ENCODE peak calls at places on chromosomes 1 and 21, in four cellular contexts. One of them, this sample, is unnamed. For H3K27me3, the result is how much of the 10 kb centered on the place peaks cover.

GRCh38 chr21:39972976-39973375 is 105.7 kb downstream of the PCP4 start:
- DNase-seq in NT2/D1: no peak
- DNase-seq in tibial artery: no peak
- DNase-seq in GM06990: no peak
- DNase-seq in this sample: no peak

GRCh38 chr1:101506541-101507164 is 269.8 kb downstream of the S1PR1 start:
- DNase-seq in NT2/D1: peak
- DNase-seq in tibial artery: no peak
- DNase-seq in GM06990: peak
- DNase-seq in this sample: no peak

GRCh38 chr1:18549896-18550295 is 69.2 kb downstream of the KLHDC7A start:
- DNase-seq in NT2/D1: no peak
- DNase-seq in tibial artery: no peak
- DNase-seq in GM06990: no peak
- DNase-seq in this sample: no peak

GRCh38 chr1:40936878-40937484 is 42.5 kb upstream of the CTPS1 start:
- DNase-seq in NT2/D1: no peak
- DNase-seq in tibial artery: peak
- DNase-seq in GM06990: no peak
- DNase-seq in this sample: no peak

GRCh38 chr1:99004270-99005141 is at the start of gene PLPPR5:
- DNase-seq in NT2/D1: no peak
- DNase-seq in tibial artery: no peak
- DNase-seq in GM06990: no peak
- DNase-seq in this sample: no peak

GRCh38 chr1:177953549-177953948 is 16.3 kb downstream of the SEC16B start:
- DNase-seq in NT2/D1: no peak
- DNase-seq in tibial artery: no peak
- DNase-seq in GM06990: no peak
- DNase-seq in this sample: no peak

GRCh38 chr1:44707959-44708831 is 22.8 kb downstream of the RNU5D-1 start:
- DNase-seq in NT2/D1: no peak
- DNase-seq in tibial artery: peak
- DNase-seq in GM06990: no peak
- DNase-seq in this sample: no peak

GRCh38 chr1:26274801-26275425 is 5.0 kb upstream of the SH3BGRL3 start:
- DNase-seq in NT2/D1: no peak
- DNase-seq in tibial artery: no peak
- DNase-seq in GM06990: no peak
- DNase-seq in this sample: peak

GRCh38 chr1:228964178-228964819 is 229.0 kb downstream of the RHOU start:
- DNase-seq in NT2/D1: no peak
- DNase-seq in tibial artery: no peak
- DNase-seq in GM06990: no peak
- DNase-seq in this sample: no peak

GRCh38 chr1:206002833-206003532 is at the start of gene RAB7B:
- DNase-seq in NT2/D1: no peak
- DNase-seq in tibial artery: peak
- DNase-seq in GM06990: no peak
- DNase-seq in this sample: peak

GRCh38 chr1:236066828-236067386 is 2.0 kb upstream of the NID1 start:
- DNase-seq in NT2/D1: no peak
- DNase-seq in tibial artery: peak
- DNase-seq in GM06990: peak
- DNase-seq in this sample: peak

GRCh38 chr1:15728937-15729657 is 7.0 kb upstream of the SLC25A34 start:
- DNase-seq in NT2/D1: no peak
- DNase-seq in tibial artery: no peak
- DNase-seq in GM06990: no peak
- DNase-seq in this sample: no peak

GRCh38 chr1:236762410-236762809 is 32.7 kb upstream of the MTR start:
- DNase-seq in NT2/D1: no peak
- DNase-seq in tibial artery: no peak
- DNase-seq in GM06990: no peak
- DNase-seq in this sample: no peak

GRCh38 chr1:184970691-184971161 is 3.6 kb downstream of the NIBAN1 start:
- DNase-seq in NT2/D1: no peak
- DNase-seq in tibial artery: no peak
- DNase-seq in GM06990: no peak
- DNase-seq in this sample: no peak

GRCh38 chr1:196259291-196259690 is 348.9 kb downstream of the KCNT2 start:
- DNase-seq in NT2/D1: no peak
- DNase-seq in tibial artery: no peak
- DNase-seq in GM06990: no peak
- DNase-seq in this sample: no peak

GRCh38 chr21:14773777-14774345 is 227.7 kb upstream of the SAMSN1 start:
- DNase-seq in NT2/D1: peak
- DNase-seq in tibial artery: no peak
- DNase-seq in GM06990: no peak
- DNase-seq in this sample: peak

GRCh38 chr1:79849388-79849787 is 842.9 kb upstream of the ADGRL4 start:
- DNase-seq in NT2/D1: no peak
- DNase-seq in tibial artery: no peak
- DNase-seq in GM06990: no peak
- DNase-seq in this sample: no peak

GRCh38 chr1:204285438-204286322 is 71.9 kb upstream of the GOLT1A start:
- DNase-seq in NT2/D1: no peak
- DNase-seq in tibial artery: no peak
- DNase-seq in GM06990: no peak
- DNase-seq in this sample: no peak

GRCh38 chr1:174005032-174005431 is 17.1 kb downstream of the RC3H1 start:
- DNase-seq in NT2/D1: no peak
- DNase-seq in tibial artery: no peak
- DNase-seq in GM06990: peak
- DNase-seq in this sample: no peak

GRCh38 chr1:171606402-171606941 is 15.6 kb upstream of the MYOCOS start:
- DNase-seq in NT2/D1: no peak
- DNase-seq in tibial artery: no peak
- DNase-seq in GM06990: no peak
- DNase-seq in this sample: no peak

GRCh38 chr1:218866507-218866906 is 307.2 kb upstream of the LYPLAL1 start:
- DNase-seq in NT2/D1: no peak
- DNase-seq in tibial artery: no peak
- DNase-seq in GM06990: no peak
- DNase-seq in this sample: no peak

GRCh38 chr1:216190438-216190837 is 232.8 kb downstream of the USH2A start:
- DNase-seq in NT2/D1: no peak
- DNase-seq in tibial artery: no peak
- DNase-seq in GM06990: no peak
- DNase-seq in this sample: no peak

GRCh38 chr1:161199506-161200119 is 759 bp upstream of the ADAMTS4 start:
- DNase-seq in NT2/D1: no peak
- DNase-seq in tibial artery: no peak
- DNase-seq in GM06990: no peak
- DNase-seq in this sample: no peak

GRCh38 chr1:65025794-65026193 is 59.4 kb upstream of the JAK1 start:
- DNase-seq in NT2/D1: no peak
- DNase-seq in tibial artery: no peak
- DNase-seq in GM06990: no peak
- DNase-seq in this sample: no peak

DNA sequence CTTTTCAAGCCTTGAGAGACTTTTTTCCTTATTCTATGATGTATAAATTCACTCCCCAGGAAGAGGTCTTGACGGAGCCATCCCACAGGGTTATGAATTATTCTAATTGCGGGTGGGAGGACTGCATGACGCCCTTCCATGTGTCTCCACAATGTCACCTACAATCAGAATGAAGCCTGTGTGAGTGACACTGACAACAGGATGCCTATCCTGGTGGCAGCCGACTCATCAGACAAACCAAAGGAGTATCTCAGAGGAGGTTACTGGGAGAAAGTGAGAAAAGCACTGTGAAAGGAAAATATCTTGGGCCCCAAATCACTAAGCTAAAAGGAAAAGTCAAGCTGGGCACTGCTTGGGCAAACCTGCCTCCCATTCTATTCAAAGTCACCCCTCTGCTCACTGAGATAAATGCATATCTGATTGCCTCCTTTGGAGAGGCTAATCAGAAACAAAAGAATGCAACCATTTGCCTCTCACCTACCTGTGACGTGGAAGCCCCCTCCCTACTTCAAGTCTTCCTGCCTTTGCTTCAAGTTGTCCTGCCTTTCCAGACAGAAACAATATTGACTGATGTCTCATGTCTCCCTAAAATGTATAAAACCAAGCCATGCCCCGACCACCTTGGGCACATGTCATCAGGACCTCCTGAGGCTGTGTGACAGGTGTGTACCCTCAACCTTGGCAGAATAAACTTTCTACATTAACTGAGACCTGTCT is 98.5 kb downstream of the SMYD2 start:
- DNase-seq in NT2/D1: no peak
- DNase-seq in tibial artery: no peak
- DNase-seq in GM06990: no peak
- DNase-seq in this sample: no peak
- H3K27me3 ChIP-seq in NT2/D1: under half
- H3K27me3 ChIP-seq in tibial artery: under half
- H3K27me3 ChIP-seq in GM06990: under half
- H3K27me3 ChIP-seq in this sample: under half

GRCh38 chr1:212466913-212467650 is 34.4 kb downstream of the NENF start:
- DNase-seq in NT2/D1: no peak
- DNase-seq in tibial artery: no peak
- DNase-seq in GM06990: no peak
- DNase-seq in this sample: no peak
- H3K4me3 ChIP-seq in NT2/D1: no peak
- H3K4me3 ChIP-seq in tibial artery: no peak
- H3K4me3 ChIP-seq in GM06990: no peak
- H3K4me3 ChIP-seq in this sample: no peak

GRCh38 chr1:60908159-60908558 is 174.2 kb upstream of the NFIA start:
- DNase-seq in NT2/D1: no peak
- DNase-seq in tibial artery: no peak
- DNase-seq in GM06990: no peak
- DNase-seq in this sample: no peak
- H3K27me3 ChIP-seq in NT2/D1: under half
- H3K27me3 ChIP-seq in tibial artery: under half
- H3K27me3 ChIP-seq in GM06990: under half
- H3K27me3 ChIP-seq in this sample: under half

GRCh38 chr1:168285419-168285790 is 4.7 kb downstream of the TBX19 start:
- DNase-seq in NT2/D1: no peak
- DNase-seq in tibial artery: no peak
- DNase-seq in GM06990: no peak
- DNase-seq in this sample: no peak

GRCh38 chr1:168291222-168291824 is 10.6 kb downstream of the TBX19 start:
- DNase-seq in NT2/D1: no peak
- DNase-seq in tibial artery: no peak
- DNase-seq in GM06990: no peak
- DNase-seq in this sample: no peak

GRCh38 chr1:168287237-168287664 is 6.6 kb downstream of the TBX19 start:
- DNase-seq in NT2/D1: no peak
- DNase-seq in tibial artery: no peak
- DNase-seq in GM06990: no peak
- DNase-seq in this sample: no peak

GRCh38 chr1:168285971-168286628 is 5.4 kb downstream of the TBX19 start:
- DNase-seq in NT2/D1: no peak
- DNase-seq in tibial artery: no peak
- DNase-seq in GM06990: no peak
- DNase-seq in this sample: no peak

DNA sequence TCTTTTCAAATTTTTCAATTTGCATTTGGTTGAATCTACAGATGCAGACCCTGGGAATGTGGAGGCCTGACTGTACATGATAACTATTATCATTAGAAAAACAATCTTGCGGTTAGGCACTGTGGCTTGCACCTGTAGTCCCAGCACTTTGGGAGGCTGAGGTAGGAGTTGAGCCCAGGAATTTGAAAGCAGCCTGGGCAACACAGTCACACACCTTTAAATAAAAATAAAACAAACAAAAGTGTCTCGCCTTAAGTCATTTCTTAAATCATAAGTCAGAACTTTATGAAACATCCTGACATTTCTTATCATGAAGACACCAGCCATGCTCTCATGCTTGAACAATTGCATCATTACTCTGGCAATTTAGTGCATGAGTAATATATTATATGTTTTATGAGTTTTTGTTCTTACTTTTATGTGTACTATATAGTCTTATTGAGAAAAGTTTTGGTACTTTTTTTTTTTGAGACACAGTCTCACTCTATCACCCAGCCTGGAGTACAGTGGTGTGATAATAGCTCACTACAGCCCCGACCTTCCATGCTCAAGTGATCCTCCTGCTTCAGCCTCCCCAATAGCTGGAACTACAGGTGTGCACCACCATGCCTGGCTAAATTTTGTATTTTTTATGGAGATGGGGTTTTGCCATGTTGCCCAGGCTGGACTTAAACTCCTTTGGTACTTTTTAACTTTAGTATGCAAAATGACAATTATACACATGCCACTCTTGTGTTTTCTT is 7.8 kb downstream of the TBX19 start:
- DNase-seq in NT2/D1: no peak
- DNase-seq in tibial artery: no peak
- DNase-seq in GM06990: no peak
- DNase-seq in this sample: no peak
- H3K4me3 ChIP-seq in NT2/D1: no peak
- H3K4me3 ChIP-seq in tibial artery: no peak
- H3K4me3 ChIP-seq in GM06990: no peak
- H3K4me3 ChIP-seq in this sample: no peak

DNA sequence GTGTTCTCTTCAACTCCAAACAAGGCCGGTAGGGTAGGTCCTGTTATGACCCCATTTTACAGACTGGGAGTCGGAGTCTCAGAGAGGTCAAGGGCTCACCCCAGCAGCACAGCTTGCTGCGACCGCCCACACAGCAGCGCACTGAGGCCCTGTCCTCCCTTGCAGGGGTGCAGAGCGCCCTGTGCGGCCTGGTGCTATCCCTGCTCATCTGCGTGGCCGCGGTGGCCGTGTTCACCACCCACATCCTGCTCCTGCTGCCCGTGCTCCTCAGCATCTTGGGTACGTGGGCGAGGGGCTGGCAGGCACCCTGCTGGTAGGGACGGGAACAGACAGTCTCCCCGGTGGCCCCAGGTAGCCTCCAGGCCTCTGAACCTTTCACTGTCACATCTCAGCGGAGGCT is 55.9 kb downstream of the DISP3 start:
- DNase-seq in NT2/D1: no peak
- DNase-seq in tibial artery: no peak
- DNase-seq in GM06990: no peak
- DNase-seq in this sample: no peak
- H3K27me3 ChIP-seq in NT2/D1: under half
- H3K27me3 ChIP-seq in tibial artery: half or more
- H3K27me3 ChIP-seq in GM06990: under half
- H3K27me3 ChIP-seq in this sample: under half

GRCh38 chr1:90729484-90730246 is 12.6 kb upstream of the BARHL2 start:
- DNase-seq in NT2/D1: no peak
- DNase-seq in tibial artery: no peak
- DNase-seq in GM06990: no peak
- DNase-seq in this sample: no peak
- H3K4me3 ChIP-seq in NT2/D1: peak
- H3K4me3 ChIP-seq in tibial artery: no peak
- H3K4me3 ChIP-seq in GM06990: peak
- H3K4me3 ChIP-seq in this sample: no peak